ENCODE peak calls at places on chromosomes 3 and 15, in four cellular contexts. Y is A673, U is ovary, T is fibroblast of mammary gland. F is an unnamed sample.

GRCh38 chr3:10008588-10009344 is 17.5 kb upstream of the FANCD2 start:
- DNase-seq in U (peak), Y (peak), T (peak), F (peak)

GRCh38 chr3:111812680-111813079 is 46.4 kb upstream of the PHLDB2 start:
- DNase-seq in T (no peak), U (no peak), Y (no peak), F (no peak)

GRCh38 chr3:13301295-13301987 is 118.7 kb downstream of the NUP210 start:
- DNase-seq in U (no peak), T (peak), Y (peak), F (peak)

GRCh38 chr3:27658741-27659140 is 63.4 kb downstream of the EOMES start:
- DNase-seq in T (peak), Y (no peak), U (no peak), F (no peak)

GRCh38 chr15:99090938-99091337 is 13.9 kb upstream of the SYNM start:
- DNase-seq in Y (no peak), T (no peak), U (no peak), F (no peak)

GRCh38 chr3:140206196-140207040 is 271.4 kb downstream of the CLSTN2 start:
- DNase-seq in U (no peak), Y (peak), T (peak), F (no peak)

GRCh38 chr3:13623101-13623654 is 74.3 kb downstream of the FBLN2 start:
- DNase-seq in Y (no peak), T (no peak), U (no peak), F (no peak)

GRCh38 chr3:45280227-45280626 is 54.1 kb upstream of the TMEM158 start:
- DNase-seq in Y (no peak), U (no peak), T (no peak), F (no peak)

GRCh38 chr3:177320765-177321247 is 123.5 kb upstream of the TBL1XR1 start:
- DNase-seq in T (no peak), Y (peak), U (no peak), F (no peak)

GRCh38 chr3:38455639-38456430 is 2.1 kb downstream of the ACVR2B start:
- DNase-seq in U (peak), Y (no peak), T (peak), F (peak)

GRCh38 chr3:38454884-38455638 is 1.4 kb downstream of the ACVR2B start:
- DNase-seq in U (peak), Y (peak), T (peak), F (peak)

GRCh38 chr3:38454179-38454883 is 641 bp downstream of the ACVR2B start:
- DNase-seq in T (peak), U (peak), Y (peak), F (peak)

GRCh38 chr3:38453075-38453913 is at the start of gene ACVR2B:
- DNase-seq in Y (peak), U (peak), T (peak), F (peak)

DNA sequence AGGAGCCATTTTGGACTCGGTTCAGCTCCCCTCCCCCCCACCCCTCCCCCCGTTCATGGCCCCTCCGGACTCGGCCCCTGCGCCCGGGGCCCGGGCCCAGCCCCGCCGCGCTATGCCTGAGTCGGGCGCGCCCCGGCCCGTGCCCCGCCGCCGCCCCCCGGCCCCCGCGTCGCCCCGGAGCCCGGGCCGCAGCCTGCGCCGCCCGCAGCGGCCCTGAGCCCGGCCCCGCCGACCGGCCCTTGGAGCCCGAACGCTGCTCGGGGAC is 156 bp downstream of the ACVR2B start:
- DNase-seq in Y (no peak), T (no peak), U (no peak), F (no peak)
- TF ChIP-seq CTCF in Y (no peak), T (no peak), U (no peak), F (no peak)

GRCh38 chr3:120202363-120202762 is 82.7 kb downstream of the GPR156 start:
- DNase-seq in Y (no peak), U (no peak), T (no peak), F (no peak)

GRCh38 chr3:120196333-120196732 is 88.7 kb downstream of the GPR156 start:
- DNase-seq in T (no peak), Y (no peak), U (no peak), F (no peak)

GRCh38 chr3:120196812-120197211 is 88.2 kb downstream of the GPR156 start:
- DNase-seq in U (no peak), Y (no peak), T (no peak), F (no peak)

GRCh38 chr3:120200836-120201235 is 84.2 kb downstream of the GPR156 start:
- DNase-seq in U (no peak), Y (no peak), T (no peak), F (no peak)

DNA sequence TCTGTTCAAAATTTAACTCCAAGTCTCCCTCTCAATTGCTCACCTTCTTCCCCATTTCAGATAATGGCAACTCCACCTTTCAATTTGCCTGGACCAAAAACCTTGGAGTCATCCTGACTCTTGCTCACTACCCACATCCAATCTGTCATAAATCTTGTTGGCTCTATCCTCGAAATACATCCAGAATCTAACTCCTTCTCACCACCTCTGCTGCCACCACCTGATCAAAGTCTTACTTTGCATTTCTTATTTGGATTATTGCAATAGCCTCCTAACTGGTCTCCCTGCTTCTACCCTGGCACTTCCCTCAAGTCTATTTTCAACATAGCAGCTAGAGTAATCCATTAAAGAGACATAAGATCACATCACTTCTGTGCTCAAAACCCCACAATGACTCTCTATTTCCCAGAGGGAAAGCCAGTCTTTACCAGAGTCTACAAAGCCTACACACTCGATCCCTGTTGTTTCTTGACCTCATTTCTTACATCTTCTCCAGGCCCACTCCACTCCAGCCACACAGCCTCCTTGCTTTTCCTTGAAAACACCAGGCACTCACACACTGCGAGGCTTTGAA is 86.6 kb downstream of the GPR156 start:
- DNase-seq in T (peak), Y (peak), U (no peak), F (no peak)
- TF ChIP-seq CTCF in T (peak), Y (peak), U (no peak), F (no peak)

DNA sequence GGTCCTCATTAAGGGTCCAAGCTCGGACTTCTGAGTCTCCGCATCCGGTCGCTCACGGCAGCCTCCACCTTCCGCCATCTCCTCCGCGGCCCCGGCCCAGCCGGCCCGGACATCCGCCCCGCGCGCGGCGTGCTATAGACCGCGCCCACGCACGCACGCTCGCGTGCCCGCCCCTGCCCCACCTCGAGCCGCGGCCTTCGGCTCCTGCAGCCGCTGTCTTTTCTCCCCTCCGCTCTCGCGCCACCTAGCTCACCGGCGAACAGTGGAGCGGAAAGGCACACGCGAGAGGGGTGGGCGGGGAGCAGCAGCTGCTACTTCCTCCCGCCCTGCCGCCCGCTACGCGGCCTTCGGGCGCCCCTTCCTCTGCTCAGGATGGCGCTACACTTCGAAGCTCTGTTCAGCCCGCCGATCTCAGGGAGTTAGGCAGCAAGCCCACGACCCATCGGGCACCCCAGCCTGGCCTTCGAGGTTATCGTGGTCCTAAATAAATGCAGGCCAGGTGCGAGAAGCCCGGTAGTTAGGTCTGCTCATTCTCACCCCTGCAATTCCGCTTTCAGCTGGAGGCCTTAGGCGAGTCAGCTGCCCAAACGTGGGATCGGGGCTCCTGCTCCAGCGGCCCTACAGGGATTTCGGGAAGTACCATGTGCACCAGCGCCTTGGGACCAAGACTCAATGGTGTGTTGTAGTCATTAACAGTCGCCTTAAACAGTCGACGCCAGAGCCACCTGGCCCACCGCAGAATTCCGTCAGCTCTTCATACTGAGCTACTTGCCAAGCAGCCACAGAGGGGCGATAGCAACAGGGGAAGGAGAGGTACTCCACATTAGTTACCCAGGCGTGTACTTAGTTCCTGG is at the start of gene USP4:
- DNase-seq in T (peak), Y (peak), U (peak), F (peak)
- TF ChIP-seq CTCF in T (peak), Y (peak), U (peak), F (no peak)

DNA sequence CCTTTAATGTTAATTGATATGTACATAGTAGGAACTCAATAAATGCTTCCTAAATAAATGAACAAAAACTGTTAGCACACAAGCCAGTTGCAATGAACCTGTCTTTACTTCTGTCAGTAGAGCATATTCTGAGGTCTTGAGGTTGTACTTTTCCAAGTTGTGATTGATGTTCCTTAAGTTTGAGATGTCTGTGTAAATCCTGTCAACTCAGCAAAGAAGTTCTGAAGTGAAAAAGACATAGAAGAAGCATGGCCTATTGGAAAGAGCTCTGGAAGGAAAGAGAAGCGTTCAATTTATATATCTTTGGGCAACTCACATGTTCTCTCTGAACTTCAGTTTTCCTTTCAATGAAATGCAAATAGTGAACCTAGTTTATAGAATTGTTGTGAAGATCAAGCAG is 269.9 kb downstream of the AGBL1 start:
- DNase-seq in U (no peak), Y (no peak), T (no peak), F (no peak)
- TF ChIP-seq CTCF in U (no peak), Y (no peak), T (no peak), F (no peak)

GRCh38 chr3:187385296-187385695 is 17.1 kb downstream of the RTP4 start:
- DNase-seq in T (no peak), Y (no peak), U (no peak), F (no peak)

DNA sequence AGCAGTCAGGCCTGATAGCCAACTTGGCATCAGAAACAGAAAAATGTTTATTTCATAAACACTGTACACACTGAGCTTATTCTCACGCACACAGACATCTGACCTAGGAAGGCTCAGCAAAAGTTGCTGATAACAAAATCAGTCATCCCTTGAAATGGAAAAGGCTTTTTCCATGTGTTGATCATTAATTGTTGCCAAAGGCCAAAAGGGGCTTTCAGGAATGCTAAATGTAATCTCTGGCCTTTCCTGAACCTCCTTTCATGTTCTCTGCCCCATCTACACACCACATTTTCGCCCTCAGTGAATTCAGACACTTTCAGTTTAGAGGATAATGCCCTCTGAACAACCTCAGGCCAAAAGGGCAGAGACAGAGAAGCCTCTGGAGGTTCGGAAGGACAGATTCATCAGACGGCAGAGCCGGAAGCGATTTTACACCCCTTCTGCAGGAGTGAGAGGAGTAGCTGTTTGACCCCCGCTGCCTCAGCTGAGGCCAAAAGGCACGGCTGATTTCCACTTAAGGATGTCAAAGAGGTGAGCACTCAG is 14.5 kb downstream of the RTP4 start:
- DNase-seq in Y (no peak), U (no peak), T (peak), F (peak)
- TF ChIP-seq CTCF in Y (no peak), U (no peak), T (no peak), F (no peak)

DNA sequence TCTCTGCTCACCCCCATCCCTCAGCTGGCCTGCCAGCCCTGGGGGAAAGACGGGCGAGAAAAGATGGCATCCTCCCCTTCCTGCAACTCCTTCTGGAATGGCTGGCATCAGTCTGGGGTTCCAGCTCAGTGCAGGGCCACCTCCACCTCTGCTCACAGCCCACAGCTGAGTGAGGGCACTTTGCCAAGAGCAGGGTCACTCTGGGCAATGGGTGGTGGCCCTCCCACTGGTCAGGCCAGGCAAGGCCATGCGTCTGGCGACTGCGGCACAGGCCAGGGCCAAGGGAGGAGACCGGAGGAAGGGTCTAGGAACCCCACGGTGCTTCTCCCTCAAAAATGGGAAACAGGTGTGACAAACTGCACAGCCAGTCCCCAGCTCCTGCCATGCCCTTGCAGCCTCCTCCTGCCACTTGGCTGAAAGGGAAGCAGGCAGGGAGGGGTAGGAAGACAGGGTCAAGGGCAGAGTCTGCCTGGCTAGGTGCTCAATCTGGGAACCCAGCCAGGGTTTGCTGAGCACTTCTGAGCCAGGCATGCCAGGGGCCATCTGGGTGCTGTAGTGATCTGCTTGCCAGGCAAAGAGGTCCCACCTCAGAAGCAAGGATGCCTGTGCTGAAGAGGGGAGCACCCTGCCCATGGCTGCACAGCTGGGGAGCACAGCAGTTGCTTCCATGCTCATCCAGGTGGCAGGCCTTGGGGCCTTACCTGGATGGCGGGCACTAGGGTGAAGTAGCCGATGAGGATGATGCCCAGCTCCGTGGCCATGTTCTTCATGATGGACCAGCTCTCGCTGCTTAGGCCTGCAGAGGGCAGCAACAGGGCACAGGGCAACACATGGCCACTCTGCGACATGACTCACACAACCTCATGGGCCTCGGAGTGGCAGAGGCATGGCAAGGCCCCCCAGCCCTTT is 41.2 kb downstream of the PTPN23 start:
- DNase-seq in Y (no peak), U (peak), T (peak), F (no peak)
- TF ChIP-seq CTCF in Y (no peak), U (no peak), T (peak), F (no peak)

DNA sequence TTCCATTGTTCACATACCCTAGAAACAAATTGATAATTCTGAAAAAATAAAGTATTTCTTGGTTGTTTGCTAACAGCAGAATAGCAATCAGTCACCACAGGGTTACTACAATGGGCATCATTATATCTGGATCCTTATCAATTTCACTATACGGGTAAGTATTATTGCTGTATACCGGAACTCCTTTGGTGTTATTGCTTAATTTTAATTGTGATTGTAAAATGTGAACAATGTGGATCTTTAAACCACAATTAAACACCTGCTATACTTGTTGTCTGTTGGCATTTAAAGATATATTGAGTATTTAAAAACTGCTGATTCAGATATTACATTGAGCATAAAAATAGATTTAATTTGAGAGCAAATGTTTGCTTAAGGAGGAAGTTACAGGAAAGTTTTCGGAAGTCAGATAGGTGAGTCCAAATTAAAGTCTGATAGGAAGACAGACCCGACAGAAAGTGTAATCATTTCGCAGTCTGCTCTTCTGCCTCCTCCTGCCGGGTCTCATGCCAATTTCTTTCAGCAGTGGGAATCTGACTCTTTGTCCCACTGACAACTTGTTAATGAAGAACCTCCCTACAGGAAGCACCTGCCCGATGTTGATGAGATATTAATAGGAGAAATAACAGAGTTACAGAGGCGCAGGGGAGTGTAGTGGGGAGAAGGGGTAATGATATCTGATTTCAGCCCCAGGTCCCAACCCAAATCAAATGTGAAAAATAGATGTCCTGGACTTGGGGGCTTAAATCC is 169.8 kb upstream of the TBC1D5 start:
- DNase-seq in Y (no peak), U (no peak), T (no peak), F (no peak)
- TF ChIP-seq CTCF in Y (no peak), U (no peak), T (no peak), F (no peak)

F was measured in glutamatergic neuron.